ENCODE peak calls at places on chromosomes 12 and 14, in five cellular contexts. N is activated T-helper 9 cell treated with anti-CD3 and anti-CD28 coated beads, Interleukin-2, amount 50 U/mL, for 16 hours; Z is skeletal muscle cell; Q is T-helper 9 cell; H is kidney tubule cell. M is an unnamed sample.

GRCh38 chr12:105706321-105706972 is 376.0 kb downstream of the C12orf75 start:
- DNase-seq in N (no peak), H (peak), Z (peak), Q (no peak), M (no peak)

GRCh38 chr12:113072136-113072535 is 15.6 kb downstream of the DTX1 start:
- DNase-seq in Z (no peak), H (peak), Q (no peak), N (no peak), M (no peak)

GRCh38 chr12:52533686-52534470 is 13.7 kb upstream of the KRT5 start:
- DNase-seq in Q (no peak), Z (no peak), H (no peak), N (no peak), M (no peak)

GRCh38 chr12:113889076-113889475 is 77.0 kb downstream of the RBM19 start:
- DNase-seq in N (no peak), H (no peak), Z (no peak), Q (no peak), M (no peak)

GRCh38 chr14:63388766-63389431 is 70.2 kb upstream of the GPHB5 start:
- DNase-seq in H (peak), Q (peak), N (peak), Z (peak), M (peak)

GRCh38 chr12:121483950-121484349 is 84.0 kb downstream of the RNF34 start:
- DNase-seq in Q (no peak), H (no peak), N (no peak), Z (no peak), M (no peak)

GRCh38 chr14:73817020-73817419 is 34.6 kb upstream of the PTGR2 start:
- DNase-seq in H (no peak), Q (no peak), Z (no peak), N (no peak), M (no peak)

GRCh38 chr14:74014299-74014698 is 4.8 kb downstream of the ENTPD5 start:
- DNase-seq in H (peak), Q (no peak), N (no peak), Z (no peak), M (no peak)

GRCh38 chr12:6280053-6280469 is 30.4 kb upstream of the PLEKHG6 start:
- DNase-seq in Z (peak), Q (no peak), N (no peak), H (peak), M (no peak)

GRCh38 chr14:81314443-81315175 is 85.5 kb downstream of the STON2 start:
- DNase-seq in H (no peak), Q (no peak), N (no peak), Z (no peak), M (no peak)

GRCh38 chr14:37592288-37593274 is 2.5 kb downstream of the FOXA1 start:
- DNase-seq in Z (no peak), Q (no peak), H (no peak), N (no peak), M (no peak)

M was measured in activated T-helper 1 cell treated with anti-CD3 and anti-CD28 coated beads, Interleukin-2, amount 50 U/mL, for 16 hours.